ENCODE peak calls at places on chromosomes 1 and 21, in four cellular contexts. One of them, this sample, is unnamed.

GRCh38 chr21:28754127-28754611 is 238.5 kb downstream of the LTN1 start:
- DNase-seq in A549: no peak
- DNase-seq in K562: no peak
- DNase-seq in IMR-90: peak
- DNase-seq in this sample: no peak

GRCh38 chr1:146012703-146013565 is 8.6 kb downstream of the HJV start:
- DNase-seq in IMR-90: peak
- DNase-seq in K562: peak
- DNase-seq in A549: peak
- DNase-seq in this sample: no peak

GRCh38 chr1:93448292-93448982 is 519 bp downstream of the FNBP1L start:
- DNase-seq in A549: peak
- DNase-seq in IMR-90: no peak
- DNase-seq in K562: peak
- DNase-seq in this sample: no peak

GRCh38 chr1:185345913-185346717 is 29.1 kb upstream of the IVNS1ABP start:
- DNase-seq in K562: no peak
- DNase-seq in A549: no peak
- DNase-seq in IMR-90: no peak
- DNase-seq in this sample: no peak

GRCh38 chr1:13754510-13755103 is 54.6 kb downstream of the PRDM2 start:
- DNase-seq in K562: no peak
- DNase-seq in A549: no peak
- DNase-seq in IMR-90: peak
- DNase-seq in this sample: no peak

GRCh38 chr1:232629250-232630046 is 485 bp downstream of the SIPA1L2 start:
- DNase-seq in IMR-90: no peak
- DNase-seq in K562: no peak
- DNase-seq in A549: peak
- DNase-seq in this sample: no peak

GRCh38 chr1:193457676-193458075 is 271.3 kb upstream of the B3GALT2 start:
- DNase-seq in K562: no peak
- DNase-seq in A549: no peak
- DNase-seq in IMR-90: peak
- DNase-seq in this sample: no peak

GRCh38 chr1:223084466-223084865 is 58.6 kb downstream of the TLR5 start:
- DNase-seq in A549: no peak
- DNase-seq in IMR-90: no peak
- DNase-seq in K562: no peak
- DNase-seq in this sample: no peak

GRCh38 chr1:247180581-247180980 is 8.8 kb upstream of the ZNF124 start:
- DNase-seq in IMR-90: no peak
- DNase-seq in K562: no peak
- DNase-seq in A549: no peak
- DNase-seq in this sample: no peak

GRCh38 chr1:113042336-113043143 is 30.5 kb upstream of the LRIG2 start:
- DNase-seq in K562: peak
- DNase-seq in IMR-90: peak
- DNase-seq in A549: peak
- DNase-seq in this sample: no peak

GRCh38 chr1:176605151-176605550 is 142.2 kb downstream of the PAPPA2 start:
- DNase-seq in K562: no peak
- DNase-seq in IMR-90: no peak
- DNase-seq in A549: no peak
- DNase-seq in this sample: no peak

GRCh38 chr1:183435497-183435896 is 17.3 kb upstream of the NMNAT2 start:
- DNase-seq in IMR-90: no peak
- DNase-seq in K562: no peak
- DNase-seq in A549: no peak
- DNase-seq in this sample: no peak

GRCh38 chr1:54345116-54345515 is 61.1 kb downstream of the SSBP3 start:
- DNase-seq in K562: no peak
- DNase-seq in IMR-90: no peak
- DNase-seq in A549: no peak
- DNase-seq in this sample: no peak

GRCh38 chr1:197807739-197808453 is 32.6 kb upstream of the DENND1B start:
- DNase-seq in IMR-90: no peak
- DNase-seq in A549: no peak
- DNase-seq in K562: no peak
- DNase-seq in this sample: no peak

GRCh38 chr1:38258085-38258484 is 211.5 kb upstream of the POU3F1 start:
- DNase-seq in IMR-90: no peak
- DNase-seq in A549: no peak
- DNase-seq in K562: no peak
- DNase-seq in this sample: no peak

GRCh38 chr1:33237579-33237978 is 18.7 kb upstream of the ZNF362 start:
- DNase-seq in K562: peak
- DNase-seq in IMR-90: no peak
- DNase-seq in A549: no peak
- DNase-seq in this sample: no peak

GRCh38 chr1:205991237-205991636 is 12.0 kb downstream of the RAB7B start:
- DNase-seq in IMR-90: peak
- DNase-seq in A549: no peak
- DNase-seq in K562: no peak
- DNase-seq in this sample: no peak

GRCh38 chr1:240310226-240310925 is 218.7 kb downstream of the FMN2 start:
- DNase-seq in K562: no peak
- DNase-seq in A549: peak
- DNase-seq in IMR-90: peak
- DNase-seq in this sample: no peak

GRCh38 chr21:34154878-34155277 is 81.5 kb downstream of the MRPS6 start:
- DNase-seq in A549: no peak
- DNase-seq in K562: no peak
- DNase-seq in IMR-90: no peak
- DNase-seq in this sample: no peak

GRCh38 chr1:206797534-206798383 is 25.5 kb upstream of the IL10 start:
- DNase-seq in IMR-90: no peak
- DNase-seq in K562: peak
- DNase-seq in A549: peak
- DNase-seq in this sample: no peak

DNA sequence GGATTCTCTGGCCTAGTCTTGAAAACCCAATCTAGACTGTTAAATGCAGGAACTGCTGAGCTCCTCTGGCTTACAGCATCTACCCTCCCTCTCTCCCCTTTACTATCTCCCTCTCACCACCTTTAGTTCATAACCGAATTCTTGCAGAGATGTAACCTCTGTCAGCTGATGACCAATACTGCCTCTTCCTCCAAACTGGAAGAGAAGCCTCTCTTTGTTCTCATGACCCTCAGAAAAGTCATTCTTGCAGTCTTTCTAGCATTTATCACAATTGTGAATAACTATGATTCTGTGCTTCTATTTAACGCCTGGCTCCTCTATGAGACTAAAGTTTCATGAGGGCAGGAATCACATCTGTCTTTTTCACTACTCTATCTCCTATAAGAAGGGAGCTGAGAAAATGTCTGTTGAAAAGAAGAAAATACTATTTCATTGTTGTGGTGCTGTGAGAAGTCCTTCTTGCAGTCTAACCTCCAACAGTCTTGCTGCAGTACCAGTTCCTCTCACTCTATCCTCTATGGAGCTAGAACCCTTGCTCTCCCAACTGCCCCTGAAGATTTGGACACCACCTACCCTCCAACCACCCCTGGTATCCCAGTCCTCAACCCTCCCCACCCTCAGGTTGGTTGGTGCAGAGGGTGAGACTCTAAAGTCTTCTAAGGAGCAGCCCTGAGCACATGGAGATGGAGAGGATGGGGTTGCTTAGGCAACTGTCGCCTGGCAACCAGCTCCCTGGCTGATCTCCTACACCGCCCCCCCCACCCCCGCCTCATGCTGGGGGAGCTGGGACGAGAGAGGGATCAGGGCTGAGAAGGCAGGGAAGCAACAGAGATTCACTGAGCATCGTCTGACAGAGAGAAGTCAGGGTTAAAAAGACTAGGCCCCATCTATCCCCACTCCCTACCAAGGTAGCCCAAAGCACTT is 13.9 kb downstream of the MEF2D start:
- DNase-seq in A549: no peak
- DNase-seq in K562: peak
- DNase-seq in IMR-90: no peak
- DNase-seq in this sample: no peak
- TF ChIP-seq BHLHE40 in A549: no peak
- TF ChIP-seq BHLHE40 in K562: no peak
- TF ChIP-seq BHLHE40 in IMR-90: no peak
- TF ChIP-seq BHLHE40 in this sample: no peak

DNA sequence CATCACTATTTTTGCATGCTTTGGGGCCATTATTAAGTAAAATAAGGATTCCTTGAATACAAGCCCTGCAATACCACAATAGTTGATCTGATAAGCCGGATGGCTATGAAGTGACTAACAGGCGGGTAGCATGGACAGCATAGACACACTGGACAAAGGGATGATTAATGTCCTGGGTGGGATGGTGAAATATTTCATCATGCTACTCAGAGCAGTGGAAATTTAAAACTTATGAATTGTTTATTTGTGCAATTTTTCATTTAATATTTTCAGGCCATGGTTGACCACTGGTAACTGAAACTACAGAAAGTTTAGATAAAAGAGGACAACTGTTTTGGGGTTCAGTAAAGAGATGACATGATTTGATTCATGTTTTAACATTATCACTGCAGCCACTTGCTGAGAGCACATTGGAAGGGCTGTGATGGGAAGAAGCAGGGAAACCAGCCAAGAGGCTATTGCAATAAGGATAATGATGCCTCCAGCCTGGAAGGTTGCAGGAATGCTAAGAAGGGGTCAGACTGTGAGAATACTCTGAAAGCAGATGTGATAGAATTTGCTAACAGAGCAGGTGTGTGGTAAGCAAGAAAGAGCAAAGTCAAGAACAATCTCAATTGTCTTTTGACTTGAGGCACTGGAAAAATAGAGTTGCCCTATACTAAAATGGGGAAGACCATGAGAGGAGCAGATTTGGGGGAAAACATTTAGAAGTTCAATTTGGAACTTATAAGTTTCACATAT is 62.5 kb upstream of the TNFSF4 start:
- DNase-seq in IMR-90: peak
- DNase-seq in A549: peak
- DNase-seq in K562: no peak
- DNase-seq in this sample: no peak
- TF ChIP-seq RCOR1 in IMR-90: no peak
- TF ChIP-seq RCOR1 in A549: no peak
- TF ChIP-seq RCOR1 in K562: peak
- TF ChIP-seq RCOR1 in this sample: no peak

GRCh38 chr1:31570906-31571305 is 5.4 kb upstream of the TINAGL1 start:
- DNase-seq in K562: no peak
- DNase-seq in IMR-90: no peak
- DNase-seq in A549: no peak
- DNase-seq in this sample: no peak

GRCh38 chr1:31571340-31572295 is 4.7 kb upstream of the TINAGL1 start:
- DNase-seq in IMR-90: no peak
- DNase-seq in K562: no peak
- DNase-seq in A549: no peak
- DNase-seq in this sample: no peak

GRCh38 chr1:31569773-31570172 is 6.5 kb upstream of the TINAGL1 start:
- DNase-seq in A549: no peak
- DNase-seq in K562: no peak
- DNase-seq in IMR-90: no peak
- DNase-seq in this sample: no peak

GRCh38 chr1:31568895-31569655 is 7.2 kb upstream of the TINAGL1 start:
- DNase-seq in K562: no peak
- DNase-seq in IMR-90: no peak
- DNase-seq in A549: no peak
- DNase-seq in this sample: no peak

GRCh38 chr1:31570228-31570627 is 6.1 kb upstream of the TINAGL1 start:
- DNase-seq in A549: no peak
- DNase-seq in IMR-90: no peak
- DNase-seq in K562: no peak
- DNase-seq in this sample: no peak
- TF ChIP-seq BHLHE40 in A549: no peak
- TF ChIP-seq BHLHE40 in IMR-90: no peak
- TF ChIP-seq BHLHE40 in K562: no peak
- TF ChIP-seq BHLHE40 in this sample: no peak

GRCh38 chr21:42037943-42038342 is 27.8 kb upstream of the ZBTB21 start:
- DNase-seq in K562: no peak
- DNase-seq in IMR-90: no peak
- DNase-seq in A549: no peak
- DNase-seq in this sample: no peak

GRCh38 chr21:42038393-42038792 is 28.2 kb upstream of the ZBTB21 start:
- DNase-seq in K562: no peak
- DNase-seq in A549: no peak
- DNase-seq in IMR-90: no peak
- DNase-seq in this sample: no peak

GRCh38 chr21:42038826-42039425 is 28.8 kb upstream of the ZBTB21 start:
- DNase-seq in A549: no peak
- DNase-seq in K562: no peak
- DNase-seq in IMR-90: peak
- DNase-seq in this sample: no peak

GRCh38 chr21:42039470-42039901 is 29.3 kb upstream of the ZBTB21 start:
- DNase-seq in IMR-90: peak
- DNase-seq in A549: no peak
- DNase-seq in K562: no peak
- DNase-seq in this sample: no peak

DNA sequence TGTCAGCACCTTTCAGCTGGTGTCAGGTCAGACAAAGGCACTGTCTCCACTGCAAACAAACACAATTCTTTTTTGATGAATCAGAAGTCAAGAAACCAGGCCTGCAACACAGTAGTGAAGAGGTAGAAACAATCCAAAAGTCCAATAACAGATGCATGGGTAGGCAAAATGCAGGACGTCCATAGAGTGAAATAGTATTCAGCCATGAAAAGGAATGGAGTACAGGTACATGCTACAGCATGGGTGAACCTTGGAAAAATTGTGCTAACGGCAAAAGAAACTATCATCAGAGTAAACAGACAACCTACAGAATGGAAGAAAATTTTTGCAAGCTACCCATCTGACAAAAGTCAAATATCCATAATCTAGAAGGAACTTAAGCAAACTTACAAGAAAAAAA is 26.2 kb upstream of the ZBTB21 start:
- DNase-seq in K562: no peak
- DNase-seq in IMR-90: no peak
- DNase-seq in A549: no peak
- DNase-seq in this sample: no peak
- TF ChIP-seq RCOR1 in K562: no peak
- TF ChIP-seq RCOR1 in IMR-90: no peak
- TF ChIP-seq RCOR1 in A549: no peak
- TF ChIP-seq RCOR1 in this sample: no peak

DNA sequence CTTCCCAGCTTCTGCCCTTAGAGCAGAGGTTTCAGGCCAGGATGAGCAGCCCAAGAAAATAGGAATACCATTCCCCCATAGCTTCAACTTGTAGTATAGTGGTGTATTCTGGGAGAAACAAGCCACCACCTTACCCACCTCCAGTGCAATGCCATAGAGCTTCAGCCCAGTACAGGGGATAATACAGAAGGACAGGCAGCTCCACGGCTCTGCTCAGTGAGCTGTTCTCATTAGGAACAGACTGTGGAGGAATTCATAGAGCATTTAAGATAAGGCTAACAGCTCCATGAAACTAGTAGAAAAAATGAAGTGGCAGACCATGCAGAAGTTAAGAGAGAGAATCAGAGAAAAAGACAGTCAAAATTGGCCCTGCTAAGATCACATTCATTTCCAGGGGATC is 294.7 kb upstream of the POGK start:
- DNase-seq in IMR-90: no peak
- DNase-seq in K562: no peak
- DNase-seq in A549: no peak
- DNase-seq in this sample: no peak
- TF ChIP-seq BHLHE40 in IMR-90: no peak
- TF ChIP-seq BHLHE40 in K562: no peak
- TF ChIP-seq BHLHE40 in A549: no peak
- TF ChIP-seq BHLHE40 in this sample: no peak

GRCh38 chr1:94560333-94560732 is 18.8 kb upstream of the F3 start:
- DNase-seq in IMR-90: peak
- DNase-seq in A549: no peak
- DNase-seq in K562: no peak
- DNase-seq in this sample: no peak
- TF ChIP-seq RCOR1 in IMR-90: no peak
- TF ChIP-seq RCOR1 in A549: no peak
- TF ChIP-seq RCOR1 in K562: no peak
- TF ChIP-seq RCOR1 in this sample: no peak